ENCODE peak calls at places on chromosomes 12 and 14, in eight cellular contexts. Z, W, M, R, A, Y, Q and V are unnamed samples.

GRCh38 chr12:106600503-106600902 is 17.7 kb downstream of the RFX4 start:
- DNase-seq in Z (no peak), W (no peak), M (no peak), R (no peak), A (no peak), Y (no peak), Q (no peak), V (peak)

GRCh38 chr14:74954947-74955228 is 509 bp downstream of the PGF start:
- DNase-seq in Z (no peak), W (no peak), M (no peak), R (no peak), A (no peak), Y (no peak), Q (no peak), V (no peak)

GRCh38 chr14:88877192-88877591 is 52.7 kb downstream of the TTC8 start:
- DNase-seq in Z (no peak), W (no peak), M (no peak), R (no peak), A (no peak), Y (no peak), Q (no peak), V (no peak)

GRCh38 chr14:100611811-100612480 is 24.7 kb upstream of the BEGAIN start:
- DNase-seq in Z (no peak), W (no peak), M (no peak), R (no peak), A (no peak), Y (no peak), Q (no peak), V (no peak)

GRCh38 chr12:121800694-121801600 is 2.9 kb upstream of the SETD1B start:
- DNase-seq in Z (peak), W (no peak), M (peak), R (no peak), A (peak), Y (peak), Q (no peak), V (peak)

GRCh38 chr12:3049596-3050314 is 27.4 kb upstream of the TSPAN9 start:
- DNase-seq in Z (no peak), W (no peak), M (peak), R (no peak), A (no peak), Y (no peak), Q (no peak), V (no peak)

GRCh38 chr12:59067068-59067467 is 146.8 kb upstream of the LRIG3 start:
- DNase-seq in Z (peak), W (no peak), M (peak), R (peak), A (peak), Y (peak), Q (no peak), V (no peak)

GRCh38 chr14:29403091-29403490 is 524.6 kb downstream of the PRKD1 start:
- DNase-seq in Z (no peak), W (no peak), M (no peak), R (no peak), A (no peak), Y (no peak), Q (no peak), V (no peak)

GRCh38 chr14:100140452-100141132 is 18.9 kb downstream of the DEGS2 start:
- DNase-seq in Z (no peak), W (no peak), M (peak), R (no peak), A (no peak), Y (no peak), Q (no peak), V (peak)

GRCh38 chr12:121992059-121992879 is 29.4 kb upstream of the BCL7A start:
- DNase-seq in Z (peak), W (peak), M (no peak), R (peak), A (peak), Y (peak), Q (peak), V (no peak)

GRCh38 chr12:51253276-51253675 is 14.7 kb downstream of the DAZAP2 start:
- DNase-seq in Z (no peak), W (no peak), M (no peak), R (no peak), A (no peak), Y (no peak), Q (no peak), V (no peak)

GRCh38 chr12:130714091-130714590 is 2.0 kb downstream of the RIMBP2 start:
- DNase-seq in Z (no peak), W (no peak), M (peak), R (no peak), A (no peak), Y (no peak), Q (no peak), V (peak)

GRCh38 chr14:55074662-55075061 is 23.2 kb downstream of the MAPK1IP1L start:
- DNase-seq in Z (no peak), W (no peak), M (peak), R (no peak), A (no peak), Y (no peak), Q (no peak), V (peak)

GRCh38 chr14:101600336-101600890 is 39.1 kb downstream of the DIO3 start:
- DNase-seq in Z (no peak), W (no peak), M (no peak), R (no peak), A (no peak), Y (no peak), Q (no peak), V (no peak)

GRCh38 chr14:68819260-68819691 is 26.4 kb upstream of the ZFP36L1 start:
- DNase-seq in Z (peak), W (no peak), M (peak), R (peak), A (peak), Y (peak), Q (no peak), V (peak)

GRCh38 chr12:90080616-90081015 is 372.0 kb upstream of the ATP2B1 start:
- DNase-seq in Z (no peak), W (no peak), M (no peak), R (no peak), A (no peak), Y (no peak), Q (no peak), V (no peak)

GRCh38 chr14:43540948-43541347 is 966.1 kb downstream of the FSCB start:
- DNase-seq in Z (no peak), W (no peak), M (no peak), R (no peak), A (no peak), Y (no peak), Q (no peak), V (peak)

GRCh38 chr14:53955671-53956426 is 776 bp downstream of the BMP4 start:
- DNase-seq in Z (no peak), W (no peak), M (peak), R (no peak), A (no peak), Y (no peak), Q (no peak), V (peak)

GRCh38 chr12:102765736-102766135 is 151.3 kb downstream of the PAH start:
- DNase-seq in Z (peak), W (no peak), M (no peak), R (no peak), A (no peak), Y (no peak), Q (no peak), V (no peak)

GRCh38 chr12:109114644-109115043 is 1.7 kb upstream of the ACACB start:
- DNase-seq in Z (no peak), W (no peak), M (no peak), R (no peak), A (no peak), Y (no peak), Q (no peak), V (no peak)

GRCh38 chr12:127623362-127623761 is 643.6 kb upstream of the TMEM132C start:
- DNase-seq in Z (no peak), W (no peak), M (no peak), R (no peak), A (no peak), Y (no peak), Q (no peak), V (no peak)

GRCh38 chr14:104343690-104344640 is 205.6 kb downstream of the KIF26A start:
- DNase-seq in Z (no peak), W (no peak), M (no peak), R (no peak), A (no peak), Y (no peak), Q (no peak), V (peak)

GRCh38 chr14:73248294-73248868 is 11.1 kb downstream of the PAPLN start:
- DNase-seq in Z (peak), W (no peak), M (peak), R (no peak), A (no peak), Y (no peak), Q (no peak), V (no peak)

GRCh38 chr12:128387811-128388422 is 120.9 kb downstream of the TMEM132C start:
- DNase-seq in Z (no peak), W (peak), M (peak), R (no peak), A (no peak), Y (no peak), Q (peak), V (peak)

GRCh38 chr12:27595231-27595642 is 71.2 kb downstream of the PPFIBP1 start:
- DNase-seq in Z (peak), W (no peak), M (peak), R (no peak), A (peak), Y (peak), Q (no peak), V (peak)

GRCh38 chr14:68401320-68401719 is 391.5 kb downstream of the ZFP36L1 start:
- DNase-seq in Z (no peak), W (no peak), M (no peak), R (peak), A (peak), Y (no peak), Q (no peak), V (no peak)

GRCh38 chr14:93035917-93036651 is 79.6 kb downstream of the ITPK1 start:
- DNase-seq in Z (peak), W (no peak), M (no peak), R (peak), A (peak), Y (no peak), Q (no peak), V (no peak)

GRCh38 chr12:107560906-107561285 is 124.7 kb upstream of the PWP1 start:
- DNase-seq in Z (no peak), W (no peak), M (no peak), R (peak), A (no peak), Y (no peak), Q (no peak), V (no peak)

GRCh38 chr12:32039341-32039740 is 67.3 kb upstream of the BICD1 start:
- DNase-seq in Z (no peak), W (no peak), M (peak), R (no peak), A (peak), Y (no peak), Q (no peak), V (no peak)